ENCODE peak calls at places on chromosomes 11 and 22, in ten cellular contexts. E is SK-N-MC; D is psoas muscle; T is epithelial cell of prostate; U is PC-3; Q is right atrium auricular region; Y is HL-60; K is CD4-positive, CD25-positive, alpha-beta regulatory T cell; A is tibial artery; N is IMR-90. F is an unnamed sample.

GRCh38 chr22:24005201-24005600 is at the start of gene GSTT4:
- DNase-seq in D (no peak), K (no peak), E (no peak), T (no peak), Q (no peak), U (no peak), Y (no peak), N (no peak), A (peak), F (no peak)

GRCh38 chr11:59859695-59860094 is 6.6 kb downstream of the TCN1 start:
- DNase-seq in E (no peak), N (no peak), K (no peak), U (no peak), A (no peak), Q (no peak), D (no peak), Y (no peak), T (no peak), F (no peak)

GRCh38 chr22:30891443-30891755 is 77.2 kb downstream of the MORC2 start:
- DNase-seq in N (no peak), E (no peak), A (peak), K (no peak), Y (no peak), D (no peak), Q (no peak), T (no peak), U (no peak), F (no peak)

GRCh38 chr11:118060081-118060661 is 16.7 kb upstream of the TMPRSS4 start:
- DNase-seq in Y (no peak), T (no peak), E (no peak), D (no peak), N (no peak), U (no peak), K (no peak), Q (no peak), A (peak), F (no peak)

GRCh38 chr22:17359501-17359900 is 9.8 kb upstream of the CECR2 start:
- DNase-seq in N (no peak), Q (no peak), T (no peak), A (no peak), Y (no peak), K (no peak), D (no peak), U (no peak), E (no peak), F (no peak)

GRCh38 chr11:78961938-78962701 is 387.5 kb upstream of the NARS2 start:
- DNase-seq in T (no peak), E (no peak), N (peak), Q (no peak), A (no peak), Y (no peak), D (no peak), U (peak), K (no peak), F (peak)

GRCh38 chr11:78343303-78343702 is 74.3 kb downstream of the GAB2 start:
- DNase-seq in E (no peak), Q (no peak), U (no peak), T (no peak), Y (no peak), A (no peak), D (no peak), K (no peak), N (no peak), F (no peak)

GRCh38 chr11:85809191-85809590 is 1.8 kb downstream of the SYTL2 start:
- DNase-seq in Q (no peak), D (no peak), T (no peak), Y (no peak), N (no peak), K (no peak), E (no peak), A (no peak), U (no peak), F (no peak)

GRCh38 chr11:45964911-45965389 is 42.5 kb downstream of the LARGE2 start:
- DNase-seq in A (peak), U (peak), D (peak), N (peak), T (no peak), Q (peak), E (peak), K (peak), Y (peak), F (peak)

GRCh38 chr22:29744902-29745301 is 21.9 kb downstream of the ZMAT5 start:
- DNase-seq in Y (no peak), N (peak), E (no peak), D (peak), A (no peak), K (no peak), T (peak), Q (no peak), U (no peak), F (peak)

GRCh38 chr11:66720223-66720898 is 8.7 kb downstream of the SPTBN2 start:
- DNase-seq in Q (no peak), T (peak), Y (peak), E (no peak), N (peak), A (no peak), K (peak), D (peak), U (peak), F (no peak)

GRCh38 chr11:19984048-19984742 is 176.1 kb downstream of the DBX1 start:
- DNase-seq in N (no peak), E (no peak), Y (no peak), T (no peak), D (no peak), A (no peak), U (no peak), K (no peak), Q (no peak), F (no peak)
- H3K27ac ChIP-seq in N (no peak), E (no peak), Y (no peak), T (peak), D (no peak), A (peak), U (no peak), K (no peak), Q (no peak), F (no peak)

GRCh38 chr22:37241351-37242142 is 2.5 kb downstream of the RAC2 start:
- DNase-seq in U (no peak), D (no peak), A (no peak), T (no peak), E (no peak), K (peak), Y (no peak), N (no peak), Q (no peak), F (no peak)
- H3K27ac ChIP-seq in U (peak), D (no peak), A (no peak), T (peak), E (no peak), K (peak), Y (peak), N (no peak), Q (no peak), F (no peak)

GRCh38 chr11:204587-205109 is 2.6 kb downstream of the BET1L start:
- DNase-seq in D (no peak), Y (no peak), A (no peak), K (no peak), Q (peak), N (no peak), E (no peak), U (no peak), T (no peak), F (no peak)

GRCh38 chr11:206002-206384 is 1.2 kb downstream of the BET1L start:
- DNase-seq in Q (no peak), A (no peak), E (no peak), N (no peak), U (no peak), K (no peak), T (no peak), Y (no peak), D (no peak), F (no peak)

GRCh38 chr11:206516-207212 is 535 bp downstream of the BET1L start:
- DNase-seq in D (no peak), E (no peak), A (peak), T (no peak), Q (peak), N (no peak), K (peak), U (no peak), Y (no peak), F (no peak)

GRCh38 chr11:203945-204586 is 3.1 kb downstream of the BET1L start:
- DNase-seq in Y (no peak), A (no peak), K (no peak), Q (peak), E (no peak), T (no peak), D (no peak), U (no peak), N (no peak), F (no peak)

GRCh38 chr11:205221-206001 is 1.8 kb downstream of the BET1L start:
- DNase-seq in T (no peak), D (no peak), E (no peak), N (no peak), Y (no peak), A (no peak), K (no peak), Q (peak), U (no peak), F (no peak)
- H3K27ac ChIP-seq in T (no peak), D (no peak), E (no peak), N (no peak), Y (no peak), A (peak), K (no peak), Q (peak), U (no peak), F (no peak)

GRCh38 chr22:41925783-41926460 is 684 bp downstream of the TNFRSF13C start:
- DNase-seq in E (no peak), D (peak), K (peak), N (peak), T (no peak), Y (no peak), Q (no peak), A (no peak), U (peak), F (no peak)
- H3K27ac ChIP-seq in E (no peak), D (no peak), K (peak), N (no peak), T (no peak), Y (no peak), Q (no peak), A (no peak), U (no peak), F (no peak)

GRCh38 chr11:13332124-13332523 is 54.5 kb downstream of the BMAL1 start:
- DNase-seq in A (no peak), U (no peak), N (no peak), Q (no peak), E (no peak), K (no peak), Y (no peak), T (no peak), D (no peak), F (no peak)
- H3K27ac ChIP-seq in A (no peak), U (peak), N (no peak), Q (no peak), E (no peak), K (no peak), Y (no peak), T (peak), D (no peak), F (no peak)

DNA sequence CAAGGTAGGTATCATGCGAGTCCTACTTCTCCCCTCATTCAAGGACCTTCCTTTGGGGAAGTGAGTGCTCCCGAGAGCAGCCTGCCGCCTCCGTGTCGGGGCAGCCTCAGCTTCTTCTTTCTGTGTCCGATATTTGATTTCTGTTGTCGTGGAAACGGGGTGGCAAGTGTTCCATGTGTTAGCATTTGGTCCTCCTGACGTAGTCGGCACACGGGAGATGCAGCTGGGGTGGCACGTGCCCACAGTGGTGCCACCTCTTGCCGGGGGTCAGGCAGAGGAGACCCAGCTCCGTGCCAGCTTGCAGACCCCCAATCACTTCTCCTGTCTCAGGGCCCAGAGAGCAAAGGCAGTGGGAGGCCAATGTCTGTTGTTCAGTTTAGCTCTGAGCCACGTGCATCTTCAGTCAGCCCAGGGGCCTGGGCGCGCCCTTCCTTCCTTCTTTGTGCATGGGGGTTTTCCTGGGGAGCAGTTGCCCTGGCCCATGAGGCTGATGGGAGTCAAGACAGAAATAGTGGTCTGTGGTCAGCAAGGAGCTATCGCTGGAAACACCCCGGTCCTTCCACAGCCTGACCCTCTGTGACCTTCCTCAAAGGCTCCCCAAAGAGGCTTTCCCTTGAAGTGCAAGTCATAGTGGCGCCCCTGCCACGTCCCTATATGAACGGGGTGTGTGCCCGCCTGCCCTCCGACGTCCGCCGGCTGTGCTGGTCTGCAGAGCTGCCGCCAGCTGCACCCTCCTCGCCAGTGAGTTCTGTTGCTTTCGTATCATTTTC is 44.5 kb downstream of the PARVB start:
- DNase-seq in D (no peak), K (peak), N (no peak), Q (peak), E (no peak), T (no peak), A (no peak), U (no peak), Y (peak), F (no peak)
- H3K27ac ChIP-seq in D (peak), K (no peak), N (no peak), Q (peak), E (no peak), T (no peak), A (no peak), U (no peak), Y (peak), F (no peak)

DNA sequence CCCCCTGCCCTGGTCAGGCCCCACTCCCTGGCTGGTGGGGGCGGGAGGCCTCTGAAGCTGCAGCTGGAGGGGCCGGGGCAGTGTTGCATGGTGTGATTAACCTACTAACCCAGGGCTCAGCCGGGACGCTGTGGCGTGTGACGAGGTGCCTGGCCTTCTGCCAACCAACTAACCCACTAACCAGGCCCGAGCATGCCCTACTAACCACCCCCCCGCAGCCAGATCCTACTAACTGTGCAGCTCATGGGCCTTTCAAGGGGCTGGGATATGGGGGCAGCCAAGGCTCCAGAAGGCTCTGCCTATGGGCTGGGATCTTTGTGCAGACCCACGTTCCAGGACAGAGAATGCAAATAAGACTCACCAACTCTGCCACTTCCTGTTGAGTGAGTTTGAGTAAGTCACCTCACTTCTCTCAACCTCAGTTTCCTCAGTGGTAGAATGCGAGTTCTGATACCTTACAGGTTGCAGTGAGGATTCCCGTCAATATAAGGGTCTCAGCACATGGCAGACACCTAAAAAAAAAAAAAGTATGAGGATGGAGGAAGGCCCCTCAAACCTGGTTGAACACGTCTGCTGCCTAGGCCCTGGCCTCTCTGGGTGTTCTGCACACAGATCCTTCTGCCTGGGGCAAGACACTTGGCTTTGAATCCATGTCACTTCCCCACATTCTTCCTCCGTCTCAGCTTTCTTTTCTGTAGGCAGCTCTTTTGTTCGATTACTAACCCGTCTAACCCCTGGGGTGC is 14.1 kb downstream of the MIAT start:
- DNase-seq in U (no peak), A (peak), Q (no peak), Y (no peak), E (no peak), T (no peak), K (peak), N (no peak), D (peak), F (no peak)
- H3K27ac ChIP-seq in U (no peak), A (peak), Q (peak), Y (peak), E (peak), T (peak), K (peak), N (peak), D (peak), F (peak)

GRCh38 chr11:134033276-134033675 is 35.6 kb upstream of the JAM3 start:
- DNase-seq in E (no peak), U (no peak), A (no peak), N (no peak), Q (no peak), T (no peak), D (no peak), Y (no peak), K (no peak), F (no peak)
- H3K27ac ChIP-seq in E (no peak), U (no peak), A (peak), N (no peak), Q (peak), T (no peak), D (peak), Y (no peak), K (peak), F (no peak)

F was measured in AG04450.